ENCODE peak calls at places on chromosomes 4 and X, in four cellular contexts. One of them, this sample, is unnamed.

GRCh38 chr4:4330794-4331193 is 40.7 kb downstream of the ZBTB49 start:
- DNase-seq in IMR-90: no peak
- DNase-seq in tibial nerve: no peak
- DNase-seq in testis: no peak
- DNase-seq in this sample: no peak

GRCh38 chrX:154489182-154489581 is 1.2 kb downstream of the SLC10A3 start:
- DNase-seq in IMR-90: no peak
- DNase-seq in tibial nerve: no peak
- DNase-seq in testis: no peak
- DNase-seq in this sample: no peak

GRCh38 chr4:65538571-65538970 is 131.7 kb downstream of the EPHA5 start:
- DNase-seq in IMR-90: peak; percentile 0
- DNase-seq in tibial nerve: no peak
- DNase-seq in testis: no peak
- DNase-seq in this sample: no peak

GRCh38 chr4:71587995-71588394 is 195.9 kb downstream of the GC start:
- DNase-seq in IMR-90: no peak
- DNase-seq in tibial nerve: no peak
- DNase-seq in testis: no peak
- DNase-seq in this sample: no peak

GRCh38 chr4:103092245-103092644 is 7.4 kb downstream of the BDH2 start:
- DNase-seq in IMR-90: no peak
- DNase-seq in tibial nerve: no peak
- DNase-seq in testis: no peak
- DNase-seq in this sample: no peak

GRCh38 chr4:42329421-42329820 is 67.9 kb upstream of the SHISA3 start:
- DNase-seq in IMR-90: no peak
- DNase-seq in tibial nerve: no peak
- DNase-seq in testis: no peak
- DNase-seq in this sample: no peak

GRCh38 chr4:47490550-47490949 is 5.5 kb downstream of the ATP10D start:
- DNase-seq in IMR-90: no peak
- DNase-seq in tibial nerve: no peak
- DNase-seq in testis: no peak
- DNase-seq in this sample: peak; percentile 17

GRCh38 chr4:183352546-183352945 is 30.3 kb upstream of the CLDN24 start:
- DNase-seq in IMR-90: no peak
- DNase-seq in tibial nerve: no peak
- DNase-seq in testis: no peak
- DNase-seq in this sample: peak; percentile 56

GRCh38 chrX:120549483-120550452 is 11.0 kb downstream of the CUL4B start:
- DNase-seq in IMR-90: peak; percentile 94
- DNase-seq in tibial nerve: no peak
- DNase-seq in testis: no peak
- DNase-seq in this sample: no peak

GRCh38 chrX:63889001-63889400 is 104.0 kb upstream of the ARHGEF9 start:
- DNase-seq in IMR-90: peak; percentile 41
- DNase-seq in tibial nerve: no peak
- DNase-seq in testis: no peak
- DNase-seq in this sample: no peak

DNA sequence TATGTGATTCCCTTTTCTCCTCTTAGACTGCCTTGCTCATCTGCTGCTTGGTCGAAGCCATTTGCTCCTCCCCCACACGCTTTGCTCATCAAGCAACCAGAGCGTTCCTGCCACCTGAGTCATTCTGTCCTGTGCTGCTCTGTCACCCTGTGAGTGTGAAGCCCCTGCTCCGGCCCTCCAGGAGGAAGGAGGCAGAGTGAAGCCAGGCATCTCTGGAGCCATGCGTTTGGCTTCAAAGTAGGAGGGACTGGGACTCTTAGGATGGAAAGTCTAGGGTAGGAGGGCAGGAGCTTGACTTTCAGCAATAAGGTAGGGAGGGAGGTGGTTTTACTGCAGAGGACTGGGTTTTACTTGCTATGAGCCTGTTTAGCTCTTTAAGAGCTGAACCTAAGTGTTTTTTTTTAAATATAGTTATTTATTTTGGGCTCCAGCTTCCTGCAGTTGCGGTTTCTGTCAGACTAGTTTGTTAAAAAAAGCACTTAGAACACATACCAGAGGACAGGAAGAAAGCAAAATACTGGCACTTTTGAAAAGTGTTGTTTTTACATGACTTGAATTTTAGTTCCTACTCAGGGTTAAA is 63.6 kb downstream of the SPINK2 start:
- DNase-seq in IMR-90: peak; percentile 94
- DNase-seq in tibial nerve: peak; percentile 7
- DNase-seq in testis: peak; percentile 54
- DNase-seq in this sample: peak; percentile 45
- H3K4me3 ChIP-seq in IMR-90: peak overlapping the region; percentile 11
- H3K4me3 ChIP-seq in tibial nerve: no peak overlapping the region
- H3K4me3 ChIP-seq in testis: no peak overlapping the region
- H3K4me3 ChIP-seq in this sample: no peak overlapping the region

DNA sequence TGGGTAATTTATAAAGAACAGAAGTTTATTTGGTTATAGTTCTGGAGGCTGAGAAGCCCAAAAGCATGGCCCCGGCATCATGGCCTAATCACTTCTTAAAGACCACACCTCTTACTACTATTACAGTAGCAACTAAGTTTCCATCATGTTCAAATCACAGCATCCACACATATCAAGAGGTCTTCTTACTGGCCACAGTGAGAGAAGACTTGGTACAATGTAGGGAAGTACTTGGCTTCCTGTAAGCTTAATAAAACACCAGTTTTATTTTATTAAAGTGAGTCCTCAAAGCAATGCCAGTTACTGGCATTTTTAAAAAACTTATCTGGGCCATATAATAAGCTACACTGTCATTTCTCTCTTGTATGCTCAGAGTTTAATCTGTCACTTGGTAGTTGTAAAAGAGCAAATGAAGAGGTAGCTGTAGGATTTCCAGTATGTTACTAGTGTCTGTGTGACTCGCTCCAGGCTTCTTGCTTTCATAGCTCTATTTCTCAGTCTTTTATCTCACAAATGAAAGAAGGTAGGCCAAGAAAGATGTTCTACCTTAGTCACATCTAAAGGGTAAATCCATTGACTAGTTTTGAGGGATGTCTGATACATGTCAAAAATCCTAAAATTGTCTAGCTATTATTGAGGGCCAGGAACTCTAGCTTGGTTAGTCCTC is 159.2 kb upstream of the CPEB2 start:
- DNase-seq in IMR-90: no peak
- DNase-seq in tibial nerve: no peak
- DNase-seq in testis: no peak
- DNase-seq in this sample: no peak
- H3K27ac ChIP-seq in IMR-90: no peak overlapping the region
- H3K27ac ChIP-seq in tibial nerve: no peak overlapping the region
- H3K27ac ChIP-seq in testis: no peak overlapping the region
- H3K27ac ChIP-seq in this sample: no peak overlapping the region

GRCh38 chr4:74665346-74665745 is 129.0 kb downstream of the BTC start:
- DNase-seq in IMR-90: no peak
- DNase-seq in tibial nerve: no peak
- DNase-seq in testis: no peak
- DNase-seq in this sample: peak; percentile 9
- TF ChIP-seq CTCF in IMR-90: no peak
- TF ChIP-seq CTCF in tibial nerve: no peak
- TF ChIP-seq CTCF in testis: no peak
- TF ChIP-seq CTCF in this sample: no peak

DNA sequence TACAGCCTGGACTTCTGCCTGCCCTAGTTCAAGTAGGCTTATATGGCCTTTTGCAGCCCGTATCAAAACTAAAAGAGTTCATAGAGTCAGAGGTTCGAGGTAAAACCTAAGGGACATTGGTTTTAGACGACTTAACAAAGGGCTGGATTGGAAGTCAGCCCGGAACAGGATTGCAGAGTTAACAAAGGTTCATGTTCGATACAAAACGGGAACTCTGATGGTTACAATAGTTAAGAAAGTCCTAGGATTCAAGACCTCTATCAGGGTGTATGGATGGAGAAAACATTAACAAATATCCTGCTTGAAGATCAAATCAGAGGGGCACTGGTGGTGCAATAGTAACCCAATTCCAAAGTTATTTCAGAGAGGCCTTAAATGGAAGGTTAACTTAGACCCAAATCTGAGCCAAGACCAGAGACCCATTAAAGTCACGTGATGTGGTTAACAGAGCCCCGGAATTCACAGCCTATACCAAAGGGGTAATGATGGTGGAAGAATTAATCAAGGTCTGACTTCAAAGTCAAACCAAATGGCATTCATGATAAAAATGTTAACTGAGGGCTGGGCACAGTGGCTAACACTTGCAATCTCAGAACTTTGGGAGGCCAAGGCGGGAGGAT is 656 bp upstream of the ZNF630 start:
- DNase-seq in IMR-90: no peak
- DNase-seq in tibial nerve: no peak
- DNase-seq in testis: no peak
- DNase-seq in this sample: no peak
- H3K4me3 ChIP-seq in IMR-90: peak overlapping the region; percentile 83
- H3K4me3 ChIP-seq in tibial nerve: peak overlapping the region; percentile 61
- H3K4me3 ChIP-seq in testis: peak overlapping the region; percentile 76
- H3K4me3 ChIP-seq in this sample: peak overlapping the region; percentile 97

GRCh38 chr4:43457866-43458265 is 565.4 kb downstream of the GRXCR1 start:
- DNase-seq in IMR-90: peak; percentile 40
- DNase-seq in tibial nerve: no peak
- DNase-seq in testis: no peak
- DNase-seq in this sample: no peak
- H3K27ac ChIP-seq in IMR-90: no peak overlapping the region
- H3K27ac ChIP-seq in tibial nerve: no peak overlapping the region
- H3K27ac ChIP-seq in testis: no peak overlapping the region
- H3K27ac ChIP-seq in this sample: no peak overlapping the region

DNA sequence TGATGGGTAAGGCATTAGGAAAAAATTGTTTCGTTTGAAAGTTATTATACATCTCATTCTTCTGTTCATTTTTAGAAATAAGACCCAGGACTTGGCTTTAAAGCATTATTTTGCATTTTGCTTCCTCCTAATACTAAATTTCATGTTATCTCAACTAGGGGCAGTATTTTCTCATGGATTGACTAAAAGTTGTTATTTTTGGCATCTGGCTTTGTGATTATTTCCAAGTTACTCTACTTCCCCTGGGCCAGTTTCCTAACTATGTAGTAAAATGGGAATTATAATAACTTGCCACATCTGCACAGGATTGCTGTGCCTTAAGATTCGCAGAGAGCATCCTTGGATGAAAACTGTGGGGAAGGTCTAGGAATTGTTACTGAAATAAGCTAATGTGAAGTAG is 3.0 kb downstream of the RBPJ start:
- DNase-seq in IMR-90: peak; percentile 68
- DNase-seq in tibial nerve: no peak
- DNase-seq in testis: no peak
- DNase-seq in this sample: no peak
- TF ChIP-seq CTCF in IMR-90: peak; percentile 22
- TF ChIP-seq CTCF in tibial nerve: no peak
- TF ChIP-seq CTCF in testis: no peak
- TF ChIP-seq CTCF in this sample: no peak

GRCh38 chr4:121698119-121698732 is 1.4 kb upstream of the ANXA5 start:
- DNase-seq in IMR-90: no peak
- DNase-seq in tibial nerve: peak; percentile 34
- DNase-seq in testis: no peak
- DNase-seq in this sample: peak; percentile 37

GRCh38 chr4:121696641-121697461 is at the start of gene ANXA5:
- DNase-seq in IMR-90: peak; percentile 88
- DNase-seq in tibial nerve: peak; percentile 71
- DNase-seq in testis: peak; percentile 91
- DNase-seq in this sample: peak; percentile 91

GRCh38 chr4:121696140-121696640 is 590 bp downstream of the ANXA5 start:
- DNase-seq in IMR-90: peak; percentile 85
- DNase-seq in tibial nerve: peak; percentile 77
- DNase-seq in testis: peak; percentile 86
- DNase-seq in this sample: peak; percentile 52

GRCh38 chr4:121701263-121701662 is 4.5 kb upstream of the ANXA5 start:
- DNase-seq in IMR-90: no peak
- DNase-seq in tibial nerve: no peak
- DNase-seq in testis: no peak
- DNase-seq in this sample: no peak

DNA sequence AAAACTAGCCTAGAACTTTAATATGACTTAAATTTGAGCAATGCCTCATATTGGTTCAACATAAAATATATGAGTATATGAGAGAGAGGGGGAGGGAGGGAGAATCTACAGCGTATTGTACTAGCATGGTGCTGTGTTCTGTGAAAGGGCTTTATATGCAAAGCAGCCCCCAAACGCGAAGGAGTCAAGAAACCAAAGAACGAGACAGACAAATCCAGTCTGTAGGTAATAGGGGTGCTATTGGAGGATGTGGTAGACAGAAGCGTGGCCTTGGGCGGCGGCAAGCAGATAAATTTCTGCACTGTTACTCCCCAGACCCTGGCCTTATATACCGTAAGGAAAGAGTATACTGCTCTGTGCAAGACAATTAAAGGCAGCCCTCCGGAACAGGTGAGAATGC is 846 bp upstream of the ANXA5 start:
- DNase-seq in IMR-90: no peak
- DNase-seq in tibial nerve: no peak
- DNase-seq in testis: no peak
- DNase-seq in this sample: no peak
- H3K4me3 ChIP-seq in IMR-90: peak overlapping the region; percentile 99
- H3K4me3 ChIP-seq in tibial nerve: peak overlapping the region; percentile 92
- H3K4me3 ChIP-seq in testis: peak overlapping the region; percentile 99
- H3K4me3 ChIP-seq in this sample: peak overlapping the region; percentile 84

This sample was measured in WERI-Rb-1.